ENCODE peak calls at places on chromosomes 6 and 20, in seven cellular contexts. E, G, Y, C, D, A and Q are unnamed samples.

GRCh38 chr20:32976746-32977145 is 27.5 kb downstream of the SUN5 start:
- DNase-seq in E (no peak), G (no peak), Y (no peak), C (no peak), D (no peak), A (no peak), Q (no peak)

GRCh38 chr20:61731363-61732181 is 334.1 kb downstream of the TAF4 start:
- DNase-seq in E (no peak), G (no peak), Y (no peak), C (no peak), D (no peak), A (no peak), Q (no peak)

GRCh38 chr20:41138527-41139226 is 1.3 kb downstream of the PLCG1 start:
- DNase-seq in E (no peak), G (no peak), Y (no peak), C (no peak), D (peak; percentile 34), A (peak; percentile 40), Q (no peak)

GRCh38 chr6:169763308-169763707 is 11.9 kb downstream of the ERMARD start:
- DNase-seq in E (no peak), G (no peak), Y (no peak), C (no peak), D (no peak), A (no peak), Q (no peak)

GRCh38 chr6:153131037-153131981 is at the start of gene RGS17:
- DNase-seq in E (no peak), G (peak; percentile 81), Y (no peak), C (peak; percentile 50), D (peak; percentile 100), A (no peak), Q (peak; percentile 49)

GRCh38 chr6:32436995-32437836 is 2.5 kb upstream of the HLA-DRA start:
- DNase-seq in E (peak; percentile 95), G (no peak), Y (no peak), C (no peak), D (no peak), A (no peak), Q (no peak)

GRCh38 chr6:124870611-124871201 is 91.5 kb upstream of the RNF217 start:
- DNase-seq in E (no peak), G (no peak), Y (peak; percentile 50), C (no peak), D (peak; percentile 8), A (peak; percentile 14), Q (no peak)

GRCh38 chr6:27157461-27158315 is 89.8 kb upstream of the PRSS16 start:
- DNase-seq in E (peak; percentile 66), G (peak; percentile 77), Y (peak; percentile 93), C (no peak), D (no peak), A (peak; percentile 47), Q (no peak)

GRCh38 chr6:22886881-22887581 is 317.7 kb downstream of the HDGFL1 start:
- DNase-seq in E (peak; percentile 30), G (no peak), Y (no peak), C (no peak), D (no peak), A (no peak), Q (no peak)

GRCh38 chr6:56909115-56909907 is 45.6 kb upstream of the BEND6 start:
- DNase-seq in E (no peak), G (no peak), Y (no peak), C (no peak), D (no peak), A (no peak), Q (no peak)

GRCh38 chr6:56915832-56916231 is 39.1 kb upstream of the BEND6 start:
- DNase-seq in E (no peak), G (no peak), Y (peak; percentile 38), C (no peak), D (no peak), A (no peak), Q (no peak)

GRCh38 chr6:56914791-56915658 is 39.9 kb upstream of the BEND6 start:
- DNase-seq in E (no peak), G (no peak), Y (peak; percentile 41), C (no peak), D (peak; percentile 61), A (no peak), Q (no peak)

GRCh38 chr6:56913276-56914138 is 41.4 kb upstream of the BEND6 start:
- DNase-seq in E (no peak), G (no peak), Y (peak; percentile 45), C (no peak), D (no peak), A (no peak), Q (no peak)

DNA sequence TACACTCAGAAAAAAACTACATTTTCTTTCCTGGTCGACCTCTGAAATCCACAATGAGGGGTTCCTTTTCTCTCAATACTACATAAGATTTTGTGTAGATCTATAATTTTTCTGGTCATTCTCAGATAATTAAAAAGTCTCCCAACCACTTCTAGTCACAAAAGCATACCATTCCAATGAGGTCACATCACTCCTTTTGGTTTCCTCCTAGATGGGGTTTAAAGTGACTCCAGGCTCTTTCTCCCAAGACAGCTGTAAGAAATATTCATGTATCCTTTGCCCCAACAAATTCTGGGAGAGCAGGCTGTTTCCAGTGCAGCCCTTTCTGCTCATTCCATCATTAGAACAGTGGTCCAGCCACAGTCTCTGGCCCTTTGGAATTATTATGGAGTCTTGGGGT is 43.1 kb upstream of the BEND6 start:
- DNase-seq in E (no peak), G (no peak), Y (no peak), C (no peak), D (no peak), A (no peak), Q (no peak)
- TF ChIP-seq TAF1 in E (no peak), G (no peak), Y (no peak), C (no peak), D (no peak), A (no peak), Q (no peak)

GRCh38 chr6:139828751-139829519 is 454.5 kb upstream of the CITED2 start:
- DNase-seq in E (no peak), G (no peak), Y (no peak), C (no peak), D (no peak), A (no peak), Q (no peak)
- TF ChIP-seq POLR2AphosphoS5 in E (no peak), G (no peak), Y (no peak), C (no peak), D (no peak), A (no peak), Q (no peak)

GRCh38 chr6:89080281-89081128 is at the start of gene PNRC1:
- DNase-seq in E (peak; percentile 96), G (peak; percentile 100), Y (peak; percentile 98), C (peak; percentile 81), D (peak; percentile 93), A (peak; percentile 95), Q (peak; percentile 83)

GRCh38 chr6:89081129-89081422 is 525 bp downstream of the PNRC1 start:
- DNase-seq in E (no peak), G (no peak), Y (no peak), C (no peak), D (no peak), A (no peak), Q (no peak)

GRCh38 chr6:89081423-89082322 is 1.1 kb downstream of the PNRC1 start:
- DNase-seq in E (peak; percentile 79), G (peak; percentile 92), Y (peak; percentile 96), C (peak; percentile 77), D (peak; percentile 94), A (peak; percentile 93), Q (peak; percentile 82)

GRCh38 chr6:89084542-89084941 is 4.0 kb downstream of the PNRC1 start:
- DNase-seq in E (no peak), G (no peak), Y (no peak), C (no peak), D (no peak), A (no peak), Q (no peak)

DNA sequence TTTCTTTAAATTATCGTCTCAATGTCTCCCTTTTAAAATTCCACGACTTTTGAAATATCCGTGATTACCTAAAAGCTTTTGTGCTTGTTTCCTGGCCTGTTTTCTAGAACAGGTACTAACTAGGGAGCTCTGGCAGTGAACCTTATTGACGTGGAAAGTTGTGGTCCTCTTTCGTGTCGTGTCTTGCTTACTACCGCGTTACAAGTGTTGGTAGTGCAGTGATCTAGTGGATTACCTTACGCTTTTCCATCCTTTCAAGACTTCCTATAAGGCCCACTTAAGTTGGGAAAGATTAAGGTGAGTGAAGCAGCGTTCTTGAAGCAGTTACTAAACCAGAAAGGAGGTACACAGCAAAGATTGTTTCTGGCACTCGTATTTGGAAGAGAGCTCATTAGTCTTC is 1.9 kb downstream of the PNRC1 start:
- DNase-seq in E (no peak), G (no peak), Y (no peak), C (no peak), D (no peak), A (no peak), Q (no peak)
- TF ChIP-seq TAF1 in E (no peak), G (no peak), Y (no peak), C (no peak), D (no peak), A (no peak), Q (no peak)

GRCh38 chr20:63578224-63579016 is 4.4 kb upstream of the HELZ2 start:
- DNase-seq in E (no peak), G (no peak), Y (no peak), C (no peak), D (no peak), A (no peak), Q (no peak)

GRCh38 chr20:63579017-63579705 is 5.1 kb upstream of the HELZ2 start:
- DNase-seq in E (no peak), G (no peak), Y (no peak), C (no peak), D (no peak), A (no peak), Q (no peak)

GRCh38 chr20:63582382-63583063 is 8.5 kb upstream of the HELZ2 start:
- DNase-seq in E (no peak), G (no peak), Y (no peak), C (no peak), D (no peak), A (no peak), Q (no peak)

GRCh38 chr20:63577317-63577894 is 3.4 kb upstream of the HELZ2 start:
- DNase-seq in E (no peak), G (no peak), Y (no peak), C (no peak), D (peak; percentile 87), A (no peak), Q (no peak)

DNA sequence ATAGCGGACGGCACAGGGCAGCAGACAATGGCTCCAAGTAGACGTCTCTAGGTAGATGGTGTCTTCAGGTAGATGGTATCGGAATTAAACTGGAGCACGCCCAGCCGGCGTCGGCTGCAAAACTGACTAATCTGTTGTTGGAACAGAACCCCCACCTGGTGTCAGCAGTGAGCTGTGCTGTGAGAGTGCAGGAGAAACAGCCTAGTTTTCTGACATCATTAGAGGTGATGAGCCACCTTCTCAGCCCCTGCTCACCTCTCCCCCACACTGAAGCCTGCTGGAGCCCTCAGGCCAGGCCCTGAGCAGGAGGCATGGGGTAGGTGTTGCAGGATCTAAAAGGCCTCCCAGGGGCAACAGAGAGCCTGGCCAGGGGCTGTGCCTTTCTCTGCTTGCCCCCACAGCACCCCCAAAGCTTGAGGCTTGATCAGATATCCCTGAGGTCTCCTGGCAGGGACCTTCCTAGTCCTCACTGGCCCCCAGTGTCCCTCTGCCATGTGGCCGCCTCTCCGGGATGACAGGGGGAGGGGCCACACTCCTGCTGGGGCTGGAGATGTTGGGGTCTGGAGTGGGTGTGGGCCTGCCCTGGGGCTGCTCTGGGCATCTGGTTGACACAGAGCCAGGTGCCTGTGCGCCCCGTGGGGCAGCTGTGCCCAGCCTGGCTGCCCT is 6.9 kb upstream of the HELZ2 start:
- DNase-seq in E (no peak), G (no peak), Y (peak; percentile 68), C (peak; percentile 78), D (peak; percentile 52), A (peak; percentile 78), Q (peak; percentile 66)
- TF ChIP-seq POLR2AphosphoS5 in E (no peak), G (no peak), Y (no peak), C (no peak), D (no peak), A (no peak), Q (no peak)

GRCh38 chr6:136676075-136676474 is 116.2 kb downstream of the MAP3K5 start:
- DNase-seq in E (no peak), G (no peak), Y (no peak), C (no peak), D (no peak), A (no peak), Q (no peak)
- TF ChIP-seq TAF1 in E (no peak), G (no peak), Y (no peak), C (no peak), D (no peak), A (no peak), Q (no peak)